ENCODE peak calls at places on chromosomes 5 and 9, in four cellular contexts. S is CD4-positive, alpha-beta T cell; K is left cardiac atrium; Z is activated T-cell treated with anti-CD3 and anti-CD28 coated beads, Interleukin-2, amount 50 U/mL, for 4 hours. N is an unnamed sample.

GRCh38 chr5:55187370-55187769 is 14.4 kb upstream of the CDC20B start:
- ATAC-seq in K (no peak), Z (no peak), S (no peak), N (no peak)

GRCh38 chr9:137086531-137087408 is at the start of gene MAN1B1:
- ATAC-seq in S (peak; percentile 79), Z (peak; percentile 89), K (peak; percentile 92), N (peak; percentile 81)

GRCh38 chr5:128227984-128228383 is 144.4 kb downstream of the SLC12A2 start:
- ATAC-seq in Z (peak; percentile 59), K (peak; percentile 95), S (no peak), N (peak; percentile 79)

GRCh38 chr5:142096382-142096781 is 12.2 kb upstream of the NDFIP1 start:
- ATAC-seq in K (no peak), S (peak; percentile 31), Z (no peak), N (no peak)

GRCh38 chr9:98185021-98185567 is 7.3 kb downstream of the CORO2A start:
- ATAC-seq in S (no peak), K (no peak), Z (no peak), N (no peak)

GRCh38 chr5:57900356-57900944 is 417.8 kb upstream of the ACTBL2 start:
- ATAC-seq in K (no peak), Z (no peak), S (no peak), N (no peak)

GRCh38 chr5:74312746-74313145 is 327.8 kb downstream of the ENC1 start:
- ATAC-seq in K (no peak), Z (no peak), S (no peak), N (no peak)

GRCh38 chr5:172906436-172906835 is 52.8 kb upstream of the RPL26L1 start:
- ATAC-seq in Z (no peak), S (no peak), K (no peak), N (peak; percentile 40)

GRCh38 chr9:125393426-125393825 is 131.8 kb downstream of the GAPVD1 start:
- ATAC-seq in S (no peak), K (no peak), Z (no peak), N (peak; percentile 82)

GRCh38 chr9:19976226-19976625 is 187.4 kb upstream of the SLC24A2 start:
- ATAC-seq in Z (peak; percentile 97), S (peak; percentile 75), K (no peak), N (peak; percentile 97)

GRCh38 chr5:170651902-170652301 is 131.6 kb upstream of the GABRP start:
- ATAC-seq in S (no peak), Z (no peak), K (no peak), N (no peak)

GRCh38 chr9:78261403-78262001 is 25.6 kb downstream of the CEP78 start:
- ATAC-seq in K (no peak), S (peak; percentile 48), Z (no peak), N (no peak)

GRCh38 chr5:66993448-66993847 is 203.2 kb downstream of the CD180 start:
- ATAC-seq in S (no peak), Z (no peak), K (no peak), N (no peak)

GRCh38 chr5:142839711-142840441 is 69.7 kb downstream of the ARHGAP26 start:
- ATAC-seq in S (no peak), Z (no peak), K (peak; percentile 50), N (no peak)

GRCh38 chr5:79495311-79495710 is 18.6 kb downstream of the HOMER1 start:
- ATAC-seq in K (peak; percentile 35), S (no peak), Z (no peak), N (no peak)

GRCh38 chr5:141968914-141969608 is at the start of gene RNF14:
- ATAC-seq in K (peak; percentile 99), S (peak; percentile 95), Z (peak; percentile 98), N (peak; percentile 96)

GRCh38 chr5:134592141-134592746 is 40.4 kb downstream of the SAR1B start:
- ATAC-seq in S (no peak), Z (no peak), K (peak; percentile 33), N (no peak)

GRCh38 chr5:95760291-95761191 is 29.4 kb downstream of the RHOBTB3 start:
- ATAC-seq in Z (peak; percentile 83), K (peak; percentile 57), S (peak; percentile 85), N (peak; percentile 90)

GRCh38 chr5:1885777-1886633 is 3.3 kb upstream of the IRX4 start:
- ATAC-seq in Z (no peak), K (no peak), S (no peak), N (no peak)

GRCh38 chr9:124618476-124618875 is 111.3 kb upstream of the NR5A1 start:
- ATAC-seq in K (no peak), S (no peak), Z (no peak), N (no peak)

GRCh38 chr5:102547659-102548058 is 48.9 kb upstream of the SLCO6A1 start:
- ATAC-seq in S (no peak), Z (no peak), K (peak; percentile 80), N (no peak)

GRCh38 chr5:141914154-141914743 is 9.4 kb upstream of the DELE1 start:
- ATAC-seq in K (peak; percentile 84), Z (peak; percentile 76), S (peak; percentile 49), N (peak; percentile 54)

GRCh38 chr9:133135193-133135745 is 14.2 kb upstream of the RALGDS start:
- ATAC-seq in K (peak; percentile 69), S (no peak), Z (peak; percentile 53), N (peak; percentile 68)

GRCh38 chr9:81575976-81576375 is 113.4 kb downstream of the TLE1 start:
- ATAC-seq in K (no peak), Z (no peak), S (no peak), N (no peak)

GRCh38 chr9:77832647-77833046 is 184.5 kb upstream of the GNA14 start:
- ATAC-seq in Z (no peak), S (no peak), K (peak; percentile 85), N (no peak)

N was measured in activated T-helper 17 cell treated with anti-CD3 and anti-CD28 coated beads, Interleukin-2, amount 50 U/mL, for 72 hours.